ENCODE peak calls at places on chromosome 1, in six cellular contexts. E is A549; F is Peyer's patch; U is CD8-positive, alpha-beta memory T cell; Z is left ventricle myocardium inferior; J is tibial nerve. L is an unnamed sample. For H3K9me3, the result is how much of the 10 kb centered on the place peaks cover.

GRCh38 chr1:78223417-78224215 is 177.8 kb downstream of the GIPC2 start:
- DNase-seq in U (no peak), E (no peak), F (no peak), J (no peak), Z (no peak), L (peak)

GRCh38 chr1:6136516-6137220 is 43.5 kb downstream of the CHD5 start:
- DNase-seq in U (peak), F (no peak), Z (no peak), J (no peak), E (no peak), L (no peak)

GRCh38 chr1:15636436-15636835 is 19.2 kb downstream of the DDI2 start:
- DNase-seq in F (no peak), E (no peak), U (no peak), Z (no peak), J (no peak), L (no peak)

GRCh38 chr1:63537940-63538339 is 14.6 kb downstream of the EFCAB7 start:
- DNase-seq in F (no peak), J (no peak), U (no peak), E (no peak), Z (no peak), L (no peak)

GRCh38 chr1:241156231-241156965 is 200.6 kb downstream of the RGS7 start:
- DNase-seq in Z (no peak), U (no peak), J (no peak), E (peak), F (peak), L (peak)

GRCh38 chr1:184664042-184664659 is 90.5 kb downstream of the EDEM3 start:
- DNase-seq in F (peak), Z (peak), E (peak), U (peak), J (peak), L (peak)

GRCh38 chr1:208189716-208190115 is 54.5 kb downstream of the PLXNA2 start:
- DNase-seq in E (no peak), Z (no peak), J (no peak), U (no peak), F (no peak), L (no peak)

GRCh38 chr1:244255426-244255965 is 196.2 kb downstream of the ADSS2 start:
- DNase-seq in F (no peak), U (peak), J (no peak), E (no peak), Z (no peak), L (no peak)

GRCh38 chr1:31238986-31239613 is 587 bp downstream of the NKAIN1 start:
- DNase-seq in U (no peak), Z (no peak), F (no peak), E (peak), J (no peak), L (peak)

GRCh38 chr1:114668784-114669561 is 876 bp downstream of the DENND2C start:
- DNase-seq in U (no peak), J (no peak), F (no peak), E (no peak), Z (no peak), L (peak)

GRCh38 chr1:6415979-6416656 is 3.6 kb downstream of the HES2 start:
- DNase-seq in J (no peak), Z (no peak), U (no peak), F (no peak), E (no peak), L (no peak)

GRCh38 chr1:11151854-11152612 is 37.1 kb upstream of the ANGPTL7 start:
- DNase-seq in E (no peak), Z (peak), F (no peak), U (no peak), J (no peak), L (no peak)

GRCh38 chr1:221583481-221583880 is 158.4 kb downstream of the DUSP10 start:
- DNase-seq in Z (no peak), F (no peak), E (no peak), J (no peak), U (no peak), L (no peak)

GRCh38 chr1:66998972-66999371 is 55.0 kb downstream of the SLC35D1 start:
- DNase-seq in U (no peak), F (no peak), J (no peak), Z (no peak), E (no peak), L (no peak)

GRCh38 chr1:102886638-102887037 is 221.7 kb downstream of the COL11A1 start:
- DNase-seq in U (no peak), F (no peak), J (no peak), Z (no peak), E (no peak), L (no peak)

GRCh38 chr1:112388436-112388835 is 7.6 kb upstream of the CTTNBP2NL start:
- DNase-seq in F (no peak), U (no peak), E (no peak), J (no peak), Z (no peak), L (no peak)

GRCh38 chr1:154442006-154442740 is 37.0 kb downstream of the IL6R start:
- DNase-seq in F (no peak), J (no peak), E (no peak), U (no peak), Z (no peak), L (no peak)

GRCh38 chr1:174273190-174273589 is 113.9 kb downstream of the RABGAP1L start:
- DNase-seq in U (no peak), E (no peak), Z (no peak), J (no peak), F (no peak), L (no peak)

GRCh38 chr1:2205191-2205952 is 10.8 kb upstream of the FAAP20 start:
- DNase-seq in U (peak), E (peak), F (peak), J (peak), Z (peak), L (peak)

GRCh38 chr1:37923551-37923889 is 23.3 kb downstream of the INPP5B start:
- DNase-seq in F (no peak), E (no peak), Z (no peak), J (no peak), U (no peak), L (no peak)

GRCh38 chr1:172909606-172910326 is 141.0 kb downstream of the TNFSF18 start:
- DNase-seq in U (no peak), J (no peak), Z (no peak), F (no peak), E (peak), L (peak)

GRCh38 chr1:162541619-162542141 is 19.8 kb upstream of the UAP1 start:
- DNase-seq in Z (peak), U (no peak), E (peak), J (peak), F (peak), L (peak)

GRCh38 chr1:206812456-206812855 is 40.2 kb upstream of the IL10 start:
- DNase-seq in Z (no peak), F (no peak), E (no peak), J (no peak), U (no peak), L (no peak)

GRCh38 chr1:174726167-174726879 is 273.4 kb upstream of the CACYBP start:
- DNase-seq in E (peak), U (no peak), J (no peak), Z (no peak), F (no peak), L (no peak)

GRCh38 chr1:32335951-32336867 is at the start of gene MARCKSL1:
- DNase-seq in F (peak), U (peak), Z (peak), E (peak), J (peak), L (peak)

GRCh38 chr1:36464605-36465393 is 615 bp upstream of the MRPS15 start:
- DNase-seq in U (no peak), J (peak), E (no peak), F (no peak), Z (no peak), L (no peak)

GRCh38 chr1:82565146-82565545 is 764.4 kb downstream of the ADGRL2 start:
- DNase-seq in U (no peak), J (peak), Z (no peak), E (peak), F (no peak), L (peak)

GRCh38 chr1:185041742-185042141 is 3.6 kb upstream of the RNF2 start:
- DNase-seq in U (no peak), F (no peak), J (no peak), E (no peak), Z (no peak), L (no peak)

GRCh38 chr1:86421601-86422280 is 2.2 kb upstream of the CLCA2 start:
- DNase-seq in Z (no peak), E (no peak), F (no peak), J (no peak), U (no peak), L (no peak)

GRCh38 chr1:219210067-219210466 is 36.4 kb downstream of the LYPLAL1 start:
- DNase-seq in Z (no peak), J (no peak), U (no peak), E (peak), F (no peak), L (no peak)

GRCh38 chr1:89429062-89429461 is 65.2 kb downstream of the GBP6 start:
- DNase-seq in J (no peak), F (no peak), Z (no peak), E (no peak), U (no peak), L (no peak)

GRCh38 chr1:83917961-83918360 is 81.0 kb downstream of the TTLL7 start:
- DNase-seq in E (no peak), J (no peak), Z (no peak), U (no peak), F (no peak), L (no peak)

GRCh38 chr1:48190893-48191292 is 31.6 kb upstream of the SLC5A9 start:
- DNase-seq in Z (no peak), J (no peak), U (no peak), E (no peak), F (no peak), L (no peak)

GRCh38 chr1:48182441-48182840 is 40.1 kb upstream of the SLC5A9 start:
- DNase-seq in U (no peak), F (no peak), E (no peak), Z (no peak), J (no peak), L (no peak)

DNA sequence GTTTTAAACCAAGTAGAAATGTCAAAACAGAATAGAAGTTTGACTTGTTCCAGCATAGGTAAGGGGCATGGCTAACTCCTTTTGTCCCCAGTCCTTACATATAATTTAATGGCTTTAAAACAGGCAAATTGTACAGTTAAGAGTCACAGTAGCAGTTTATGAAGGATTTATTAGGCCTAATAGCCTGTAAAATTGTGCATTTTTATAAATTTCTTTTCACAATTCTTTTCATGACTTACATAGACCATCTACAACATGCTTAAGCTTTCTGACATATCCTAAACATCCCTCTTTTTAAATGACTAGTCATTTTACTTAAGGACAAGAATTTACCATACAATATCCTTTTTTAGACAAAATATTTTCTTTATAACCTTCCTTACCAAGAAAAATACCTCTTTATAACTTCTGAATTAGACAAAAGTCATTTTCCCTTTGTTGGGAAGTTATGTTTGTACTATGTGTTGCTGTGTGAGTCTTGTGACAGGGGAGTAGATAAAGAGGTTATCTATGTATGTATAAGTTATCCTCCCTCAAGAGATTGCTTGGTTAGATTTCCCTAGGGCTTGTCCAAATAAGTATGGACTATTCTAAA is 34.5 kb upstream of the SLC5A9 start:
- DNase-seq in U (no peak), J (no peak), Z (no peak), E (no peak), F (no peak), L (no peak)
- H3K9me3 ChIP-seq in U (under half), J (under half), Z (under half), E (under half), F (under half), L (under half)

DNA sequence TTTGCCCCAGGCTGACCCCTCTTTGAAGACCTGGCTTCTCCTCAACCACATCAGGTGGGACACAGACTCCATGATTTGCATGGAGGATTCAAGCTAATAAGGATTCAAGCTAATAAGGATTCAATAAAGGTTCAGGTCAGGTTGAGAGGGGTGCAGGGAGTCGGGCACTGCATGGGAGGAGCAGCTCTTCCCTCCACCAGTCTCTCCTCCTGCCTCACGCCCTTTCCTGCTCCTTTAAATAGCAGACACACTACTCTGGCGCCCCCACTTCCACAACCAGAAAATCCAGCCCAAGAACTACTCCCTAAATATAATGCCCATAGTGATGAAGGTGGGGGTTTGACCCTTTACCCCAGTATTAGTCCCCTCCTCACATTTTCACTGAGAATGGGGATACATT is 7.1 kb downstream of the MEX3A start:
- DNase-seq in J (no peak), F (no peak), Z (no peak), E (no peak), U (no peak), L (no peak)
- H3K4me3 ChIP-seq in J (no peak), F (no peak), Z (no peak), E (no peak), U (no peak), L (no peak)

DNA sequence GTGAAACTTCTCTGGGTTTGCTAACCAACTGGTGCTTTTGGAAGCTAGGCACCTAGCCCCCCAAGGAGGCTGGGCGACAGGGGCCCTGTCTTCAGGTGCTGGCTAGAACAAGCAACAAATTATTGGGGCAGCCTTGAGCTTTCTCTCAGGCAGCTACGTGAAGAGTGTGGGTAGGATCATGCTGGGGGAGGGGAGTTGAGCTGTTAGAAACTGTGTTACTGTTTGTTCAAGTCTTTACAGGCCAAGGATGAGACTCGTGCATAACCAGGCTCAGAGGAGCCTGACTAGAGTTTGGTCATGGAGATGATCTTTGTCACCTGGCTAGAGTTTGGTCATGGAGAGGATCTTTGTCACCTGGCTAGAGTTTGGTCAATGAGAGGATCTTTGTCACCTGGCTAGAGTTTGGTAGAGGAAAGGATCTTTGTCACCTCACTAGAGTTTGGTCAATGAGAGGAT is 12.6 kb upstream of the SCCPDH start:
- DNase-seq in U (no peak), Z (no peak), F (no peak), E (no peak), J (no peak), L (no peak)
- H3K9me3 ChIP-seq in U (under half), Z (under half), F (under half), E (under half), J (under half), L (under half)

GRCh38 chr1:8421721-8422120 is 103.8 kb downstream of the SLC45A1 start:
- DNase-seq in J (peak), Z (no peak), F (no peak), E (no peak), U (no peak), L (no peak)
- H3K4me3 ChIP-seq in J (peak), Z (peak), F (peak), E (no peak), U (peak), L (peak)

DNA sequence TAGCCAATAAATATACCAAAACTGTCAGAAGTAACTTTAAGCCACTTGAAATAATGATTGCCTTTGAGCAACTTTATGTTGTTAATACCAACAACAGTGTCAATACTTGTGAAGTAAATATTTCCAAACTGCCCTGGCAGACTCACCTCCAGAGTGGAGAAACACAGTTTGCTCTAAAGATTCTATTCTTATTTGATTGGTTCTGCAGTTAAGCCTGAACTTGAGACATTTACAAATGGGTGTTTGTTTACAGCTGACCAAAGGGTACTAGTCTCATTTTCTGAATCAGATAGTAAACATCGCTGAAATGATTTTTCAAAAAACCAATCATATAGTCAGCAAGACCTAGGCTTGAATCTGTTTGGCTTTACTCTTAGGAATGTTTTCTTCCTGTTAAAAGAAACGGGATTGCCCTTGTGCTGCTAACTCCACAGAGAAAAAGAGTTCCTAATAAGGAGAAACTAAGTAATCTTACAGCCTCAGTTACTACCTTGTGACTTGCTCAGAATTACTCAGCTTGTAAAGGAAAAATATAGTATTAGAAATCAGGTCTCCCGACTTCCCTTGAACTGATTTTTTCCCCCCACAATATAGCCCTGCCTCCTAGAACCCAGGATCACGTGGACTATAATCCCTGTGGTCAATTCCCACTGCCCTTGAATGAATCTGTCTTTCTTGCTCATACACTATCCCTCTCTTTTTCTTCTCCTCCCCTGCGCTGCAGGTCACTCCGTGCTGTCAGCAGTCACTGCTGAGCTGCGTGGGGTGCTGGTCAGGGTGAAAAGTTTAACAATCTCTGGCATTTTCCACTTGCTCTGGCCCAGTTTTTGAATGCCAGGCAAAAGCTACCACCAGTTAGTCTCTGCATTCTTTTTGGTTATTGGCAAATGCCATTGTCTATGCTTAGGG is 1.6 kb upstream of the MYOC start:
- DNase-seq in U (no peak), J (no peak), F (no peak), Z (no peak), E (no peak), L (peak)
- H3K9me3 ChIP-seq in U (under half), J (under half), F (under half), Z (under half), E (under half), L (under half)

DNA sequence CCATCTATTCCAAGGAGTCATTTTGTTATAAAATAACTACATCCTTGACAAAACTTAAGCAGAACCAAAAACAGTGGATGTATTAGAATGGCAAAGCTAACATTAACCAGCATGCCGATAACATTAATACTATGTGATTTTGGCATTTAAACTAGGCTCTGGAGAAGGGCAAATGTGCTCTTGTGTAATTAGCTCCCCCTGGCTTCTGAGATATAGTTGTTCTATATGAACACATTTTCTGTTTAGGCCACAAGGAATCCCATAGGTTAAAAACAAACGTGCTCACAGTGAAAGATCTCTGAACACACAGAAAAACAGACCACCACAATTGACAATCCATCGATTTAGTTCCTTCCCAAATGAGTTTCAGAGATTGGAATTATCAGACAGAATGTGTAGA is 57.4 kb upstream of the TARS2 start:
- DNase-seq in E (peak), Z (no peak), J (no peak), U (no peak), F (no peak), L (no peak)
- H3K4me3 ChIP-seq in E (no peak), Z (no peak), J (no peak), U (no peak), F (no peak), L (no peak)

L was measured in MG63.